ENCODE peak calls at places on chromosomes 1 and 21, in six cellular contexts. O is A549, H is endothelial cell of umbilical vein, A is K562, T is GM12878, U is HepG2. Y is an unnamed sample.

GRCh38 chr21:38242036-38242435 is 14.8 kb upstream of the KCNJ15 start:
- DNase-seq in O (no peak), H (no peak), A (no peak), T (no peak), U (no peak), Y (no peak)

GRCh38 chr1:241411056-241411775 is 54.2 kb upstream of the RGS7 start:
- DNase-seq in O (no peak), H (peak), A (no peak), T (no peak), U (no peak), Y (no peak)

GRCh38 chr1:218048828-218049227 is 236.3 kb upstream of the RRP15 start:
- DNase-seq in O (no peak), H (no peak), A (no peak), T (no peak), U (no peak), Y (no peak)

GRCh38 chr1:15671430-15671829 is 12.7 kb upstream of the PLEKHM2 start:
- DNase-seq in O (no peak), H (no peak), A (no peak), T (no peak), U (no peak), Y (no peak)

GRCh38 chr1:7652551-7653098 is 118.5 kb upstream of the VAMP3 start:
- DNase-seq in O (no peak), H (no peak), A (no peak), T (no peak), U (no peak), Y (no peak)

GRCh38 chr21:28602581-28602980 is 390.1 kb downstream of the LTN1 start:
- DNase-seq in O (no peak), H (no peak), A (no peak), T (no peak), U (no peak), Y (no peak)

GRCh38 chr1:100249155-100249536 is 488 bp downstream of the DBT start:
- DNase-seq in O (no peak), H (no peak), A (peak), T (no peak), U (no peak), Y (peak)

GRCh38 chr1:229092377-229093257 is 178.3 kb upstream of the RAB4A start:
- DNase-seq in O (no peak), H (no peak), A (no peak), T (no peak), U (no peak), Y (no peak)

GRCh38 chr1:217471403-217471802 is 159.5 kb downstream of the GPATCH2 start:
- DNase-seq in O (no peak), H (no peak), A (no peak), T (no peak), U (no peak), Y (no peak)

GRCh38 chr1:230898748-230899147 is 30.4 kb upstream of the C1orf198 start:
- DNase-seq in O (no peak), H (no peak), A (peak), T (no peak), U (no peak), Y (no peak)

GRCh38 chr1:228405200-228405978 is 1.2 kb downstream of the TRIM11 start:
- DNase-seq in O (no peak), H (peak), A (no peak), T (no peak), U (no peak), Y (no peak)

GRCh38 chr1:6831368-6831767 is 46.1 kb downstream of the CAMTA1 start:
- DNase-seq in O (no peak), H (no peak), A (no peak), T (no peak), U (no peak), Y (no peak)

GRCh38 chr1:67832737-67833594 is at the start of gene GNG12:
- DNase-seq in O (peak), H (peak), A (peak), T (no peak), U (no peak), Y (no peak)

GRCh38 chr1:1665815-1666251 is 7.0 kb upstream of the CDK11B start:
- DNase-seq in O (peak), H (no peak), A (peak), T (no peak), U (no peak), Y (peak)

GRCh38 chr1:1013922-1014617 is 773 bp downstream of the ISG15 start:
- DNase-seq in O (no peak), H (no peak), A (no peak), T (no peak), U (no peak), Y (peak)

GRCh38 chr1:67227196-67227595 is 60.9 kb downstream of the IL23R start:
- DNase-seq in O (no peak), H (no peak), A (no peak), T (no peak), U (no peak), Y (no peak)

GRCh38 chr1:3011631-3012510 is 9.4 kb upstream of the ACTRT2 start:
- DNase-seq in O (no peak), H (no peak), A (no peak), T (no peak), U (no peak), Y (no peak)

GRCh38 chr1:153532769-153533599 is 2.8 kb downstream of the S100A6 start:
- DNase-seq in O (peak), H (peak), A (peak), T (no peak), U (peak), Y (peak)

GRCh38 chr1:99850458-99850974 is 355 bp downstream of the AGL start:
- DNase-seq in O (no peak), H (no peak), A (peak), T (no peak), U (no peak), Y (peak)

GRCh38 chr1:37739222-37739621 is 25.7 kb downstream of the EPHA10 start:
- DNase-seq in O (peak), H (no peak), A (no peak), T (no peak), U (peak), Y (no peak)

GRCh38 chr21:25944082-25944481 is 209.3 kb downstream of the GABPA start:
- DNase-seq in O (no peak), H (no peak), A (no peak), T (no peak), U (peak), Y (no peak)

GRCh38 chr1:110487676-110488075 is 31.3 kb downstream of the KCNA10 start:
- DNase-seq in O (no peak), H (no peak), A (no peak), T (no peak), U (no peak), Y (no peak)

GRCh38 chr1:54610048-54610447 is 13.3 kb downstream of the FAM151A start:
- DNase-seq in O (no peak), H (no peak), A (no peak), T (no peak), U (no peak), Y (no peak)

GRCh38 chr1:22607154-22607553 is 29.3 kb upstream of the C1QA start:
- DNase-seq in O (no peak), H (no peak), A (peak), T (no peak), U (no peak), Y (no peak)

GRCh38 chr1:59697138-59697811 is 117.5 kb upstream of the HOOK1 start:
- DNase-seq in O (no peak), H (peak), A (no peak), T (no peak), U (peak), Y (peak)

GRCh38 chr1:221494670-221495069 is 247.2 kb downstream of the DUSP10 start:
- DNase-seq in O (peak), H (no peak), A (no peak), T (no peak), U (no peak), Y (no peak)

GRCh38 chr1:80008934-80009333 is 1002.4 kb upstream of the ADGRL4 start:
- DNase-seq in O (no peak), H (no peak), A (no peak), T (no peak), U (no peak), Y (no peak)

GRCh38 chr1:90725341-90725960 is 8.3 kb upstream of the BARHL2 start:
- DNase-seq in O (no peak), H (no peak), A (no peak), T (no peak), U (no peak), Y (no peak)

GRCh38 chr1:24526045-24526444 is 23.4 kb downstream of the RCAN3 start:
- DNase-seq in O (no peak), H (no peak), A (no peak), T (no peak), U (no peak), Y (no peak)

GRCh38 chr1:36326499-36326898 is 3.1 kb upstream of the EVA1B start:
- DNase-seq in O (no peak), H (no peak), A (peak), T (no peak), U (no peak), Y (no peak)

GRCh38 chr1:36133484-36133883 is 8.5 kb upstream of the COL8A2 start:
- DNase-seq in O (peak), H (peak), A (no peak), T (no peak), U (no peak), Y (no peak)

GRCh38 chr1:182791464-182792179 is 2.0 kb downstream of the NPL start:
- DNase-seq in O (no peak), H (no peak), A (peak), T (no peak), U (no peak), Y (no peak)

GRCh38 chr1:12565966-12566352 is 52.1 kb downstream of the DHRS3 start:
- DNase-seq in O (no peak), H (no peak), A (no peak), T (no peak), U (no peak), Y (no peak)
- TF ChIP-seq MYC in O (no peak), H (no peak), A (no peak), T (no peak), U (no peak), Y (no peak)

GRCh38 chr1:63322944-63323865 is 838 bp downstream of the FOXD3 start:
- DNase-seq in O (peak), H (no peak), A (peak), T (no peak), U (no peak), Y (no peak)
- H3K4me3 ChIP-seq in O (peak), H (peak), A (peak), T (peak), U (no peak), Y (no peak)

GRCh38 chr1:64814427-64814826 is 69.6 kb downstream of the RAVER2 start:
- DNase-seq in O (no peak), H (no peak), A (no peak), T (no peak), U (no peak), Y (no peak)

GRCh38 chr1:64809309-64809708 is 64.4 kb downstream of the RAVER2 start:
- DNase-seq in O (no peak), H (no peak), A (no peak), T (no peak), U (no peak), Y (no peak)

GRCh38 chr1:64811131-64811530 is 66.3 kb downstream of the RAVER2 start:
- DNase-seq in O (no peak), H (no peak), A (no peak), T (no peak), U (no peak), Y (no peak)
- TF ChIP-seq POLR2A in O (no peak), H (no peak), A (no peak), T (no peak), U (no peak), Y (no peak)

DNA sequence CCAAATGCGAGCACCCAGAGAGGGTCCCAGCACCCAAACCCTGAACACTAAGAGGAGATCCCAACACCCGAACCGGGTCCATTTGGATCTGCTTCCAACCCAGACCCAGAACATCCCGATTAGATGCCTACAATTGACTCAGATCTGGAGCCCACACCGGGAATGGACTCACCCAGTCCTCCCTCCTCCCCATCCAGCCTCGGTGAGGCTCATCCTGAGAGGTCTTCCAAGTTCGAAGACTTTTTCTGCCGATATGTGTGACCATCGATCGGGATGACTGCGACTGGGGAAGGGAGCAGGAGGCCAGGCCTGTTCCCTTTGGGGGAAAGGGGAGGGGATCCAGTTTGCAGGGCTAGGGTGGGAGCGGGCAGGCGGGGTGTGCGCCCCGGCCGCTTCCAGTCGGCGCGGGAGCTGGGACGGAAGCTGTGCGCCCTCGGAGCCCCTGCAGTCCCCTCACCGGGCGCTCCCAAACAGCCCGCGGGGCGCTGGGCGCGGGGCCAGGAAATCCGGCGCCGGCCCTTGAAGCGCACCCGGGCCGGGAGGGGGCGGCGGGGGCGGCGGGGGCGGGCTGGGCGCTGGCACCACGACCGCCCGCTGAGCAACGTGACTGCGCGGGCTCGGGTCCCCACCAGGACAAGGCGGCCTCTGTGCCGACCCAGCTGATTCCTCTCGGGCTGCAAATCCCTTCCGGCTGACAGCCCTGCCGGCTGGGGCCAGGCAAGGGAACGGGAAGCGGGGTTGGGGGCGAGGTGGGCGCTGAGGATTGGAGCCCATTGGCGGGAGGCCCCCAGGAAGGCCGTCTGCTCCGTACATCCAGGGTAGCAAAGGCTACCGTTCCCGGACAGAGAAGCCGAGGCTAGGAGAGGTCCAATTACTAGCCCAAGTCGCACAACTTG is 104.0 kb downstream of the EBNA1BP2 start:
- DNase-seq in O (no peak), H (no peak), A (no peak), T (no peak), U (no peak), Y (peak)
- TF ChIP-seq MYC in O (no peak), H (no peak), A (no peak), T (no peak), U (no peak), Y (no peak)

GRCh38 chr21:44456915-44457736 is 1.8 kb downstream of the LRRC3 start:
- DNase-seq in O (no peak), H (no peak), A (no peak), T (no peak), U (no peak), Y (no peak)

GRCh38 chr21:44454058-44454457 is 1.3 kb upstream of the LRRC3 start:
- DNase-seq in O (no peak), H (no peak), A (no peak), T (no peak), U (no peak), Y (no peak)

GRCh38 chr21:44454747-44455523 is at the start of gene LRRC3:
- DNase-seq in O (peak), H (peak), A (peak), T (peak), U (peak), Y (peak)

GRCh38 chr21:44455524-44456206 is 355 bp downstream of the LRRC3 start:
- DNase-seq in O (peak), H (peak), A (no peak), T (no peak), U (no peak), Y (peak)

GRCh38 chr21:44456207-44456914 is 1.1 kb downstream of the LRRC3 start:
- DNase-seq in O (no peak), H (peak), A (no peak), T (no peak), U (no peak), Y (no peak)
- H3K4me3 ChIP-seq in O (peak), H (peak), A (no peak), T (no peak), U (peak), Y (no peak)